ENCODE peak calls at places on chromosomes 4 and X, in ten cellular contexts. One of them, this sample, is unnamed.

GRCh38 chrX:46366597-46367207 is 178.5 kb downstream of the ZNF674 start:
- DNase-seq in naive thymus-derived CD8-positive, alpha-beta T cell: no peak
- DNase-seq in effector memory CD8-positive, alpha-beta T cell: no peak
- DNase-seq in omental fat pad: no peak
- DNase-seq in tibial artery: no peak
- DNase-seq in T-helper 9 cell: no peak
- DNase-seq in thoracic aorta: no peak
- DNase-seq in non-pigmented ciliary epithelial cell: no peak
- DNase-seq in CD8-positive, alpha-beta memory T cell: no peak
- DNase-seq in upper lobe of right lung: no peak
- DNase-seq in this sample: no peak

GRCh38 chrX:125378205-125378604 is 58.5 kb downstream of the TEX13C start:
- DNase-seq in naive thymus-derived CD8-positive, alpha-beta T cell: no peak
- DNase-seq in effector memory CD8-positive, alpha-beta T cell: no peak
- DNase-seq in omental fat pad: no peak
- DNase-seq in tibial artery: no peak
- DNase-seq in T-helper 9 cell: no peak
- DNase-seq in thoracic aorta: no peak
- DNase-seq in non-pigmented ciliary epithelial cell: no peak
- DNase-seq in CD8-positive, alpha-beta memory T cell: no peak
- DNase-seq in upper lobe of right lung: no peak
- DNase-seq in this sample: no peak

GRCh38 chr4:147769386-147769785 is 37.5 kb downstream of the ARHGAP10 start:
- DNase-seq in naive thymus-derived CD8-positive, alpha-beta T cell: no peak
- DNase-seq in effector memory CD8-positive, alpha-beta T cell: no peak
- DNase-seq in omental fat pad: no peak
- DNase-seq in tibial artery: no peak
- DNase-seq in T-helper 9 cell: no peak
- DNase-seq in thoracic aorta: no peak
- DNase-seq in non-pigmented ciliary epithelial cell: no peak
- DNase-seq in CD8-positive, alpha-beta memory T cell: no peak
- DNase-seq in upper lobe of right lung: no peak
- DNase-seq in this sample: no peak

GRCh38 chrX:45368705-45369104 is 168.0 kb upstream of the DIPK2B start:
- DNase-seq in naive thymus-derived CD8-positive, alpha-beta T cell: no peak
- DNase-seq in effector memory CD8-positive, alpha-beta T cell: no peak
- DNase-seq in omental fat pad: no peak
- DNase-seq in tibial artery: no peak
- DNase-seq in T-helper 9 cell: no peak
- DNase-seq in thoracic aorta: no peak
- DNase-seq in non-pigmented ciliary epithelial cell: no peak
- DNase-seq in CD8-positive, alpha-beta memory T cell: no peak
- DNase-seq in upper lobe of right lung: no peak
- DNase-seq in this sample: no peak

GRCh38 chr4:183857040-183857439 is 48.1 kb upstream of the STOX2 start:
- DNase-seq in naive thymus-derived CD8-positive, alpha-beta T cell: no peak
- DNase-seq in effector memory CD8-positive, alpha-beta T cell: no peak
- DNase-seq in omental fat pad: no peak
- DNase-seq in tibial artery: no peak
- DNase-seq in T-helper 9 cell: no peak
- DNase-seq in thoracic aorta: no peak
- DNase-seq in non-pigmented ciliary epithelial cell: no peak
- DNase-seq in CD8-positive, alpha-beta memory T cell: no peak
- DNase-seq in upper lobe of right lung: no peak
- DNase-seq in this sample: no peak

GRCh38 chr4:5267418-5267817 is 216.1 kb downstream of the STK32B start:
- DNase-seq in naive thymus-derived CD8-positive, alpha-beta T cell: no peak
- DNase-seq in effector memory CD8-positive, alpha-beta T cell: no peak
- DNase-seq in omental fat pad: no peak
- DNase-seq in tibial artery: no peak
- DNase-seq in T-helper 9 cell: no peak
- DNase-seq in thoracic aorta: no peak
- DNase-seq in non-pigmented ciliary epithelial cell: no peak
- DNase-seq in CD8-positive, alpha-beta memory T cell: no peak
- DNase-seq in upper lobe of right lung: no peak
- DNase-seq in this sample: no peak

GRCh38 chr4:72365981-72366380 is 203.0 kb downstream of the ADAMTS3 start:
- DNase-seq in naive thymus-derived CD8-positive, alpha-beta T cell: no peak
- DNase-seq in effector memory CD8-positive, alpha-beta T cell: no peak
- DNase-seq in omental fat pad: no peak
- DNase-seq in tibial artery: no peak
- DNase-seq in T-helper 9 cell: no peak
- DNase-seq in thoracic aorta: no peak
- DNase-seq in non-pigmented ciliary epithelial cell: no peak
- DNase-seq in CD8-positive, alpha-beta memory T cell: no peak
- DNase-seq in upper lobe of right lung: no peak
- DNase-seq in this sample: no peak

GRCh38 chrX:16869393-16870094 is 618 bp downstream of the RBBP7 start:
- DNase-seq in naive thymus-derived CD8-positive, alpha-beta T cell: peak
- DNase-seq in effector memory CD8-positive, alpha-beta T cell: peak
- DNase-seq in omental fat pad: no peak
- DNase-seq in tibial artery: peak
- DNase-seq in T-helper 9 cell: peak
- DNase-seq in thoracic aorta: no peak
- DNase-seq in non-pigmented ciliary epithelial cell: no peak
- DNase-seq in CD8-positive, alpha-beta memory T cell: peak
- DNase-seq in upper lobe of right lung: peak
- DNase-seq in this sample: peak